ENCODE peak calls at places on chromosome 16, in seven cellular contexts. Y is A549; V is activated CD8-positive, alpha-beta T cell treated with anti-CD3 and anti-CD28 coated beads for 36 hours; N is mammary epithelial cell; L is ascending aorta; X is cardiac muscle cell; I is endothelial cell of umbilical vein. H is an unnamed sample.

GRCh38 chr16:49409121-49409520 is 35.5 kb downstream of the C16orf78 start:
- DNase-seq in Y (no peak), I (no peak), V (no peak), N (no peak), L (no peak), X (no peak), H (no peak)

GRCh38 chr16:81029930-81030604 is 5.6 kb upstream of the ATMIN start:
- DNase-seq in V (peak; percentile 53), N (no peak), L (no peak), X (no peak), I (no peak), Y (no peak), H (no peak)

GRCh38 chr16:1546430-1546829 is 13.0 kb downstream of the TMEM204 start:
- DNase-seq in L (no peak), Y (no peak), I (no peak), X (no peak), V (no peak), N (no peak), H (no peak)

GRCh38 chr16:5867250-5867649 is 769.7 kb upstream of the EEF2KMT start:
- DNase-seq in Y (no peak), I (no peak), V (no peak), L (no peak), X (no peak), N (no peak), H (no peak)

GRCh38 chr16:51151435-51151950 is 423 bp upstream of the SALL1 start:
- DNase-seq in L (no peak), I (no peak), N (no peak), X (peak; percentile 96), V (no peak), Y (peak; percentile 15), H (no peak)

GRCh38 chr16:87131061-87131995 is 185.9 kb downstream of the C16orf95 start:
- DNase-seq in I (no peak), V (no peak), L (peak; percentile 46), Y (no peak), N (no peak), X (no peak), H (no peak)

GRCh38 chr16:57940382-57940966 is 30.5 kb downstream of the CNGB1 start:
- DNase-seq in L (no peak), Y (no peak), X (no peak), N (no peak), V (no peak), I (no peak), H (no peak)

GRCh38 chr16:57518520-57518919 is 17.9 kb downstream of the CCDC102A start:
- DNase-seq in Y (no peak), I (no peak), X (no peak), V (no peak), N (no peak), L (no peak), H (no peak)

GRCh38 chr16:50203681-50204080 is 50.6 kb downstream of the TENT4B start:
- DNase-seq in V (no peak), I (no peak), Y (no peak), N (no peak), X (no peak), L (no peak), H (no peak)

GRCh38 chr16:18801197-18801972 is at the start of gene ARL6IP1:
- DNase-seq in Y (peak; percentile 100), V (peak; percentile 99), L (peak; percentile 100), N (peak; percentile 99), X (peak; percentile 100), I (peak; percentile 100), H (peak; percentile 99)

GRCh38 chr16:89319883-89320716 is 102.6 kb downstream of the ZNF778 start:
- DNase-seq in V (peak; percentile 71), X (peak; percentile 76), N (peak; percentile 91), Y (peak; percentile 79), I (peak; percentile 84), L (peak; percentile 83), H (no peak)

GRCh38 chr16:11869657-11870228 is 18.4 kb upstream of the RSL1D1 start:
- DNase-seq in N (no peak), L (no peak), V (no peak), X (no peak), I (no peak), Y (no peak), H (no peak)

GRCh38 chr16:11875721-11876120 is 24.4 kb upstream of the RSL1D1 start:
- DNase-seq in Y (no peak), N (no peak), X (no peak), I (no peak), V (no peak), L (no peak), H (no peak)

GRCh38 chr16:11876306-11876705 is 25.0 kb upstream of the RSL1D1 start:
- DNase-seq in Y (no peak), L (no peak), I (no peak), V (no peak), N (no peak), X (no peak), H (no peak)

GRCh38 chr16:11868412-11868980 is 17.2 kb upstream of the RSL1D1 start:
- DNase-seq in X (no peak), N (no peak), L (no peak), I (no peak), Y (no peak), V (no peak), H (no peak)

DNA sequence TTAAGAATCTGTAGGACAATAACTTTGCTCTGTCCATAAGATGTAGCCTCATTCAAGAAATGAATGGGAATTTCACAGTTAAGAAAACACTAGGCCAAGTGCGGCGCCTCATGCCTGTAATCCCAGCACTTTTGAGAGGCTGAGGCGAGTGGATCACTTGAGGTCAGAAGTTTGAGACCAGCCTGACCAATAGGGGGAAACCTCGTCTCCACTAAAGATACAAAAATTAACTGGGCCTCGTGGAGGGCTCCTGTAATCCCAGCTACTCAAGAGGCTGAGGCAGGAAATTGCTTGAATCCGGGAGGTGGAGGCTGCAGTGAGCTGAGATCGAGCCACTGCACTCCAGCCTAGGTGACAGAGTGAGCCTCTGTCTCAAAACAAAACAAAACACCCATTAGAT is 19.9 kb upstream of the RSL1D1 start:
- DNase-seq in L (no peak), I (peak; percentile 34), Y (peak; percentile 53), X (peak; percentile 39), V (no peak), N (no peak), H (no peak)
- TF ChIP-seq CTCF in L (no peak), I (no peak), Y (peak; percentile 16), X (peak; percentile 26), V (no peak), N (no peak), H (peak; percentile 21)

GRCh38 chr16:12535535-12536411 is 267.9 kb downstream of the CPPED1 start:
- DNase-seq in V (peak; percentile 59), N (no peak), Y (peak; percentile 10), I (no peak), L (no peak), X (peak; percentile 74), H (no peak)
- TF ChIP-seq CTCF in V (no peak), N (no peak), Y (no peak), I (no peak), L (no peak), X (no peak), H (no peak)

GRCh38 chr16:9316008-9316407 is 224.6 kb downstream of the HAPSTR1 start:
- DNase-seq in I (no peak), V (no peak), Y (no peak), N (no peak), X (no peak), L (no peak), H (no peak)
- TF ChIP-seq CTCF in I (no peak), V (no peak), Y (no peak), N (no peak), X (no peak), L (no peak), H (no peak)

GRCh38 chr16:17070882-17071592 is 399.7 kb downstream of the XYLT1 start:
- DNase-seq in N (peak; percentile 35), I (no peak), X (peak; percentile 8), L (peak; percentile 65), V (peak; percentile 97), Y (peak; percentile 6), H (peak; percentile 61)
- TF ChIP-seq CTCF in N (peak; percentile 8), I (no peak), X (no peak), L (no peak), V (no peak), Y (no peak), H (no peak)

GRCh38 chr16:28977703-28978641 is 3.4 kb downstream of the SPNS1 start:
- DNase-seq in Y (no peak), V (no peak), L (no peak), N (no peak), I (no peak), X (peak; percentile 30), H (no peak)
- TF ChIP-seq CTCF in Y (peak; percentile 47), V (peak; percentile 65), L (no peak), N (peak; percentile 77), I (no peak), X (peak; percentile 34), H (peak; percentile 32)

DNA sequence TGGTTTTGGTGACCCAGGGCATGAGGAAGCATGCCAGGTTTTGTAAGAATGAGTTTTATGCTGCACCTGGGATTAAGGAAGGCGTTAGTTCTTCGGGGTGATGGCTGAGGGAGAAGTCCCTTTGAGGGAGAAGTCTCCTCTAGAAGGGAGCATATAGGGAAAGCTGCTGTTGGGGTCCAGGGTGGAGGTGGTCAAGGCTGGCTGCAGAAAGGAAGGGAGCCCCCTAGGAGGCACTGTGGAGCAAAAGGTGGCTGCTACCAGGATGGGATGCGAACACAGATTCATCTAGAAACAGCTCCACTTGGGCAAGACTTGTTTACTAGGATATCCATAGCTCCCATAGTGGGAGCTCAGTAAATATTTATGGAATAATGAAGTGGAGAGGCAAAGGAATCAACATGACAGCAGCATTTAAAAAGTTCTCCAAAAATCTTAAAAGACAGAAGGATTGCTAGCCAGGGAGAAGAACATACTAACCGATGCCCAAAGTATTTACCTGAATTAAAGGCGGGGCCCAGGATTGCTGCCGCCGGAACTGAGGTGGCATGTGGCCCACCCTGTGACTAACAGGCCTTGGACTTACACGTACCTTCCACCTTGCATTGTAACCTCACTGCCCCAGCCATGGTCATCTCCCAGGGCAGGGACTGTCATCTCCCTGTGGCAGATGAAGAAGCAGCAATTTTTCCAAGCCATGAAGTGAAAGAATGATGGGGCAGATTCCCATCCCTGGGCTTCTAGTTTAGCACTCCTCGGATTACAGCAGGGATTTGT is 7.1 kb upstream of the LPCAT2 start:
- DNase-seq in Y (no peak), X (no peak), V (no peak), N (no peak), I (no peak), L (no peak), H (no peak)
- TF ChIP-seq CTCF in Y (no peak), X (peak; percentile 56), V (no peak), N (peak; percentile 37), I (peak; percentile 47), L (peak; percentile 13), H (peak; percentile 8)